ENCODE peak calls at places on chromosomes 11 and 22, in five cellular contexts. One of them, this sample, is unnamed. For H3K4me1, the result is how much of the 10 kb centered on the place peaks cover.

GRCh38 chr11:69680688-69681087 is 5.5 kb upstream of the LTO1 start:
- DNase-seq in NT2/D1: no peak
- DNase-seq in left ventricle myocardium inferior: no peak
- DNase-seq in fibroblast of lung: no peak
- DNase-seq in Panc1: no peak
- DNase-seq in this sample: no peak

GRCh38 chr22:46355369-46355995 is 20.0 kb downstream of the TRMU start:
- DNase-seq in NT2/D1: peak
- DNase-seq in left ventricle myocardium inferior: peak
- DNase-seq in fibroblast of lung: peak
- DNase-seq in Panc1: no peak
- DNase-seq in this sample: peak

GRCh38 chr11:8066911-8067455 is 14.0 kb upstream of the TUB start:
- DNase-seq in NT2/D1: no peak
- DNase-seq in left ventricle myocardium inferior: peak
- DNase-seq in fibroblast of lung: peak
- DNase-seq in Panc1: no peak
- DNase-seq in this sample: no peak

GRCh38 chr11:116217006-116217405 is 555.8 kb downstream of the BUD13 start:
- DNase-seq in NT2/D1: peak
- DNase-seq in left ventricle myocardium inferior: peak
- DNase-seq in fibroblast of lung: peak
- DNase-seq in Panc1: no peak
- DNase-seq in this sample: no peak

GRCh38 chr11:124179311-124179710 is 3.8 kb upstream of the OR10D3 start:
- DNase-seq in NT2/D1: no peak
- DNase-seq in left ventricle myocardium inferior: no peak
- DNase-seq in fibroblast of lung: peak
- DNase-seq in Panc1: no peak
- DNase-seq in this sample: no peak

GRCh38 chr11:132248585-132248984 is 878.2 kb downstream of the NTM start:
- DNase-seq in NT2/D1: no peak
- DNase-seq in left ventricle myocardium inferior: no peak
- DNase-seq in fibroblast of lung: no peak
- DNase-seq in Panc1: no peak
- DNase-seq in this sample: no peak

GRCh38 chr11:107691003-107691402 is 20.9 kb downstream of the SLN start:
- DNase-seq in NT2/D1: no peak
- DNase-seq in left ventricle myocardium inferior: no peak
- DNase-seq in fibroblast of lung: no peak
- DNase-seq in Panc1: no peak
- DNase-seq in this sample: no peak

GRCh38 chr11:117230286-117230961 is 1.4 kb downstream of the PCSK7 start:
- DNase-seq in NT2/D1: no peak
- DNase-seq in left ventricle myocardium inferior: no peak
- DNase-seq in fibroblast of lung: no peak
- DNase-seq in Panc1: no peak
- DNase-seq in this sample: no peak

GRCh38 chr22:32329202-32329645 is 28.4 kb upstream of the RFPL3 start:
- DNase-seq in NT2/D1: no peak
- DNase-seq in left ventricle myocardium inferior: no peak
- DNase-seq in fibroblast of lung: no peak
- DNase-seq in Panc1: no peak
- DNase-seq in this sample: no peak

GRCh38 chr11:299951-300735 is 817 bp upstream of the IFITM5 start:
- DNase-seq in NT2/D1: no peak
- DNase-seq in left ventricle myocardium inferior: peak
- DNase-seq in fibroblast of lung: no peak
- DNase-seq in Panc1: no peak
- DNase-seq in this sample: no peak
- H3K4me1 ChIP-seq in NT2/D1: under half
- H3K4me1 ChIP-seq in left ventricle myocardium inferior: under half
- H3K4me1 ChIP-seq in fibroblast of lung: under half
- H3K4me1 ChIP-seq in Panc1: under half
- H3K4me1 ChIP-seq in this sample: under half

GRCh38 chr11:65448418-65449196 is 26.0 kb downstream of the NEAT1 start:
- DNase-seq in NT2/D1: peak
- DNase-seq in left ventricle myocardium inferior: no peak
- DNase-seq in fibroblast of lung: peak
- DNase-seq in Panc1: no peak
- DNase-seq in this sample: no peak

GRCh38 chr11:65445101-65445603 is 22.6 kb downstream of the NEAT1 start:
- DNase-seq in NT2/D1: no peak
- DNase-seq in left ventricle myocardium inferior: no peak
- DNase-seq in fibroblast of lung: no peak
- DNase-seq in Panc1: no peak
- DNase-seq in this sample: no peak

GRCh38 chr11:65445604-65446445 is 23.2 kb downstream of the NEAT1 start:
- DNase-seq in NT2/D1: no peak
- DNase-seq in left ventricle myocardium inferior: no peak
- DNase-seq in fibroblast of lung: peak
- DNase-seq in Panc1: no peak
- DNase-seq in this sample: no peak

GRCh38 chr11:65446446-65447277 is 24.1 kb downstream of the NEAT1 start:
- DNase-seq in NT2/D1: no peak
- DNase-seq in left ventricle myocardium inferior: peak
- DNase-seq in fibroblast of lung: peak
- DNase-seq in Panc1: no peak
- DNase-seq in this sample: no peak

GRCh38 chr11:65448074-65448417 is 25.4 kb downstream of the NEAT1 start:
- DNase-seq in NT2/D1: no peak
- DNase-seq in left ventricle myocardium inferior: no peak
- DNase-seq in fibroblast of lung: peak
- DNase-seq in Panc1: no peak
- DNase-seq in this sample: no peak
- H3K4me1 ChIP-seq in NT2/D1: under half
- H3K4me1 ChIP-seq in left ventricle myocardium inferior: under half
- H3K4me1 ChIP-seq in fibroblast of lung: under half
- H3K4me1 ChIP-seq in Panc1: half or more
- H3K4me1 ChIP-seq in this sample: under half

DNA sequence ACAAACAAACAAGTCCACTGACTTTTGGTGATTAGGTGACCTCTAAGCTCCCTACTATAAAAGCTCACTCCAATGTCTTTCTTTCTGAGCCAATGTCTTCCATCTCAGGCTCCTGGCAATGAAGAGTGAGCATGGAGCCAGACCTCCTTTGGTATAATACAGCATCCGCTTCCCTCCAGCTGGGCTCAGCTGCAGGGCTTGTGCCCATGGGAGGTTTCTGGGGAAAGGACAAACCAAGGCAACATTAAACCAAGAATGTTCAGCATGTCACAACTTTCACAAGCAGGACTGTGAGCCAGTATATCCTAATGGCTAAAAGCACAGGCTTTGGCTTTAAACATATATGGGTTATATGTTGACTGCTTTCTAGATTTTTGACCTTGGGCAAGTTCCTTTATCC is 58.8 kb downstream of the EHF start:
- DNase-seq in NT2/D1: no peak
- DNase-seq in left ventricle myocardium inferior: peak
- DNase-seq in fibroblast of lung: peak
- DNase-seq in Panc1: no peak
- DNase-seq in this sample: no peak
- H3K4me1 ChIP-seq in NT2/D1: under half
- H3K4me1 ChIP-seq in left ventricle myocardium inferior: under half
- H3K4me1 ChIP-seq in fibroblast of lung: under half
- H3K4me1 ChIP-seq in Panc1: under half
- H3K4me1 ChIP-seq in this sample: under half

GRCh38 chr11:67365756-67366384 is 7.5 kb downstream of the CLCF1 start:
- DNase-seq in NT2/D1: no peak
- DNase-seq in left ventricle myocardium inferior: no peak
- DNase-seq in fibroblast of lung: no peak
- DNase-seq in Panc1: no peak
- DNase-seq in this sample: no peak
- H3K4me1 ChIP-seq in NT2/D1: under half
- H3K4me1 ChIP-seq in left ventricle myocardium inferior: under half
- H3K4me1 ChIP-seq in fibroblast of lung: under half
- H3K4me1 ChIP-seq in Panc1: under half
- H3K4me1 ChIP-seq in this sample: under half

GRCh38 chr11:76671626-76672309 is 1.2 kb upstream of the LRRC32 start:
- DNase-seq in NT2/D1: no peak
- DNase-seq in left ventricle myocardium inferior: no peak
- DNase-seq in fibroblast of lung: no peak
- DNase-seq in Panc1: no peak
- DNase-seq in this sample: no peak

GRCh38 chr11:76672431-76673163 is 2.0 kb upstream of the LRRC32 start:
- DNase-seq in NT2/D1: no peak
- DNase-seq in left ventricle myocardium inferior: no peak
- DNase-seq in fibroblast of lung: no peak
- DNase-seq in Panc1: no peak
- DNase-seq in this sample: peak

GRCh38 chr11:76671236-76671590 is 666 bp upstream of the LRRC32 start:
- DNase-seq in NT2/D1: no peak
- DNase-seq in left ventricle myocardium inferior: no peak
- DNase-seq in fibroblast of lung: no peak
- DNase-seq in Panc1: no peak
- DNase-seq in this sample: no peak

GRCh38 chr11:76669901-76670474 is 559 bp downstream of the LRRC32 start:
- DNase-seq in NT2/D1: no peak
- DNase-seq in left ventricle myocardium inferior: no peak
- DNase-seq in fibroblast of lung: peak
- DNase-seq in Panc1: no peak
- DNase-seq in this sample: no peak

GRCh38 chr11:76670475-76671235 is at the start of gene LRRC32:
- DNase-seq in NT2/D1: no peak
- DNase-seq in left ventricle myocardium inferior: peak
- DNase-seq in fibroblast of lung: no peak
- DNase-seq in Panc1: no peak
- DNase-seq in this sample: no peak
- H3K4me1 ChIP-seq in NT2/D1: under half
- H3K4me1 ChIP-seq in left ventricle myocardium inferior: half or more
- H3K4me1 ChIP-seq in fibroblast of lung: under half
- H3K4me1 ChIP-seq in Panc1: under half
- H3K4me1 ChIP-seq in this sample: under half

DNA sequence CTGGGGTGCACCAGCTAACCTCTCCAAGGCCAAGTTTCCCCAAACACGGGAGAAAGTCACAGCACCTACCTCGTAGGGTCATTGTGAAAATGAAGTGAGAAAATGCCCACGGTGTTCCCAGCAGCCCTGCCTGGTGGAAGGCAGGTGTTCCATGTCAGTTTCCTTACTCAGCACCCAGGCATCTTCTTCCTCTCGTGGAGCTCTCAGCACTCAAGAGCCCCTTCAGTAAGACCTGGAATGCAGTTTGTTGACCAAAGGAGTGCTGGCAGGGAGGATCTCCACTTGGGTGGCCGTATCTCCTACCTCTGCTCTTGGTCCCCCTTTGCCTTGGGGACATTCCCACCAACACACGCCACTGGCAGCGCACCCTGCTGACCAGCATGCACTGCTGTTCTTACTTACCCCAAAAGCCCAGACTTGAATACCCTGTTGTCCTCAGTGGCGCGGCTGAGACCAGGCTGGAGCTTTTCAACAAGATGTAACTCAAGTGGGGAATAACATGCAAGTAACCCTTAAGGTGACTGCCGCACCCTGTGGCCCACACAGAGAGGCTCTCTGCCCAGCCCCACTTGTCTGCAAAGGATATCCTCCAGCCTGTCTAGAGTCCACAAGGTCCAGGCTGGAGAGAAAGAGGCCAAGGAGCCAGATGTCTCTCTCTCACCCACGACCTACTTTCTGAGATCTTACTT is 201.2 kb upstream of the TMEM45B start:
- DNase-seq in NT2/D1: no peak
- DNase-seq in left ventricle myocardium inferior: no peak
- DNase-seq in fibroblast of lung: no peak
- DNase-seq in Panc1: no peak
- DNase-seq in this sample: no peak
- H3K4me1 ChIP-seq in NT2/D1: under half
- H3K4me1 ChIP-seq in left ventricle myocardium inferior: under half
- H3K4me1 ChIP-seq in fibroblast of lung: under half
- H3K4me1 ChIP-seq in Panc1: under half
- H3K4me1 ChIP-seq in this sample: under half

GRCh38 chr11:94754819-94755218 is 13.3 kb upstream of the AMOTL1 start:
- DNase-seq in NT2/D1: no peak
- DNase-seq in left ventricle myocardium inferior: no peak
- DNase-seq in fibroblast of lung: no peak
- DNase-seq in Panc1: no peak
- DNase-seq in this sample: no peak
- H3K4me1 ChIP-seq in NT2/D1: under half
- H3K4me1 ChIP-seq in left ventricle myocardium inferior: under half
- H3K4me1 ChIP-seq in fibroblast of lung: under half
- H3K4me1 ChIP-seq in Panc1: under half
- H3K4me1 ChIP-seq in this sample: under half

GRCh38 chr11:66853242-66854229 is 3.3 kb upstream of the LRFN4 start:
- DNase-seq in NT2/D1: no peak
- DNase-seq in left ventricle myocardium inferior: no peak
- DNase-seq in fibroblast of lung: no peak
- DNase-seq in Panc1: no peak
- DNase-seq in this sample: no peak
- H3K4me1 ChIP-seq in NT2/D1: under half
- H3K4me1 ChIP-seq in left ventricle myocardium inferior: under half
- H3K4me1 ChIP-seq in fibroblast of lung: under half
- H3K4me1 ChIP-seq in Panc1: under half
- H3K4me1 ChIP-seq in this sample: under half

GRCh38 chr22:19608114-19608494 is 83.9 kb upstream of the CLDN5 start:
- DNase-seq in NT2/D1: no peak
- DNase-seq in left ventricle myocardium inferior: no peak
- DNase-seq in fibroblast of lung: no peak
- DNase-seq in Panc1: no peak
- DNase-seq in this sample: no peak
- H3K4me1 ChIP-seq in NT2/D1: under half
- H3K4me1 ChIP-seq in left ventricle myocardium inferior: under half
- H3K4me1 ChIP-seq in fibroblast of lung: under half
- H3K4me1 ChIP-seq in Panc1: under half
- H3K4me1 ChIP-seq in this sample: under half

This sample was measured in effector memory CD4-positive, alpha-beta T cell.